ENCODE peak calls at places on chromosomes 13 and 19, in five cellular contexts. Q is A549, Z is AG04450, M is lower lobe of right lung, E is PC-9. C is an unnamed sample.

GRCh38 chr13:109844396-109844795 is 58.0 kb upstream of the IRS2 start:
- DNase-seq in Q (no peak), Z (peak), M (no peak), E (no peak), C (no peak)

GRCh38 chr19:19057720-19058119 is 6.1 kb upstream of the SLC25A42 start:
- DNase-seq in Q (no peak), Z (no peak), M (no peak), E (no peak), C (no peak)

GRCh38 chr13:98810746-98811145 is 58.3 kb upstream of the SLC15A1 start:
- DNase-seq in Q (no peak), Z (no peak), M (no peak), E (no peak), C (no peak)

GRCh38 chr19:43148233-43148632 is 38.1 kb downstream of the PSG5 start:
- DNase-seq in Q (no peak), Z (peak), M (no peak), E (peak), C (peak)

GRCh38 chr19:13538854-13539253 is 32.6 kb upstream of the CACNA1A start:
- DNase-seq in Q (no peak), Z (no peak), M (no peak), E (no peak), C (no peak)

GRCh38 chr13:91468301-91468700 is 69.9 kb downstream of the GPC5 start:
- DNase-seq in Q (no peak), Z (no peak), M (no peak), E (no peak), C (peak)

GRCh38 chr13:112213467-112214245 is 146.7 kb downstream of the SOX1 start:
- DNase-seq in Q (no peak), Z (no peak), M (peak), E (peak), C (no peak)

GRCh38 chr19:17348700-17349099 is 11.3 kb downstream of the GTPBP3 start:
- DNase-seq in Q (peak), Z (no peak), M (no peak), E (peak), C (no peak)

GRCh38 chr19:55451163-55451521 is 8.0 kb upstream of the SHISA7 start:
- DNase-seq in Q (no peak), Z (no peak), M (no peak), E (no peak), C (no peak)

GRCh38 chr19:14674764-14675163 is at the start of gene ADGRE3:
- DNase-seq in Q (no peak), Z (no peak), M (no peak), E (peak), C (no peak)

GRCh38 chr19:40374084-40374483 is 15.9 kb downstream of the HIPK4 start:
- DNase-seq in Q (no peak), Z (no peak), M (no peak), E (no peak), C (no peak)

GRCh38 chr13:110412132-110412912 is 105.2 kb downstream of the COL4A2 start:
- DNase-seq in Q (peak), Z (peak), M (peak), E (peak), C (peak)

GRCh38 chr19:42394751-42395150 is 4.7 kb upstream of the CNFN start:
- DNase-seq in Q (no peak), Z (no peak), M (no peak), E (no peak), C (no peak)

GRCh38 chr13:80649274-80649673 is 308.3 kb upstream of the SPRY2 start:
- DNase-seq in Q (no peak), Z (no peak), M (no peak), E (no peak), C (no peak)

GRCh38 chr13:31204592-31204991 is 4.8 kb downstream of the B3GLCT start:
- DNase-seq in Q (peak), Z (no peak), M (no peak), E (peak), C (peak)

GRCh38 chr13:43487459-43487858 is 299.3 kb downstream of the ENOX1 start:
- DNase-seq in Q (no peak), Z (no peak), M (no peak), E (no peak), C (no peak)

GRCh38 chr13:110916671-110917142 is 1.8 kb upstream of the ANKRD10 start:
- DNase-seq in Q (no peak), Z (no peak), M (no peak), E (no peak), C (peak)

GRCh38 chr13:76656496-76656895 is 229.7 kb downstream of the KCTD12 start:
- DNase-seq in Q (no peak), Z (no peak), M (no peak), E (no peak), C (no peak)

GRCh38 chr13:110326263-110326904 is 19.3 kb downstream of the COL4A2 start:
- DNase-seq in Q (no peak), Z (no peak), M (no peak), E (no peak), C (no peak)

GRCh38 chr13:29936051-29936813 is 85.8 kb upstream of the UBL3 start:
- DNase-seq in Q (no peak), Z (no peak), M (peak), E (peak), C (no peak)

GRCh38 chr13:47680752-47681151 is 320.3 kb downstream of the SUCLA2 start:
- DNase-seq in Q (no peak), Z (no peak), M (no peak), E (no peak), C (no peak)

GRCh38 chr19:58150328-58150921 is at the start of gene ZNF329:
- DNase-seq in Q (peak), Z (peak), M (peak), E (peak), C (peak)

GRCh38 chr13:42865703-42866102 is 84.3 kb downstream of the FAM216B start:
- DNase-seq in Q (no peak), Z (no peak), M (no peak), E (no peak), C (no peak)

GRCh38 chr19:38684862-38685665 is 37.6 kb downstream of the ACTN4 start:
- DNase-seq in Q (no peak), Z (no peak), M (no peak), E (no peak), C (no peak)

GRCh38 chr13:40764587-40765403 is 6.2 kb downstream of the MRPS31 start:
- DNase-seq in Q (no peak), Z (no peak), M (no peak), E (no peak), C (no peak)

GRCh38 chr13:86831084-86831483 is 840.1 kb upstream of the SLITRK5 start:
- DNase-seq in Q (no peak), Z (no peak), M (no peak), E (no peak), C (no peak)

GRCh38 chr19:5090780-5091575 is 122.1 kb downstream of the KDM4B start:
- DNase-seq in Q (no peak), Z (no peak), M (no peak), E (no peak), C (no peak)

GRCh38 chr13:23469901-23470525 is 36.5 kb upstream of the SACS start:
- DNase-seq in Q (no peak), Z (no peak), M (no peak), E (no peak), C (no peak)

GRCh38 chr13:29428310-29428991 is 167.0 kb downstream of the SLC7A1 start:
- DNase-seq in Q (no peak), Z (no peak), M (no peak), E (no peak), C (no peak)

GRCh38 chr13:97429681-97430081 is 4.3 kb upstream of the RAP2A start:
- DNase-seq in Q (no peak), Z (no peak), M (no peak), E (no peak), C (no peak)

GRCh38 chr13:96678801-96679200 is 315.5 kb downstream of the OXGR1 start:
- DNase-seq in Q (no peak), Z (no peak), M (no peak), E (no peak), C (no peak)

GRCh38 chr13:21528616-21529015 is 69.5 kb upstream of the ZDHHC20 start:
- DNase-seq in Q (no peak), Z (no peak), M (no peak), E (no peak), C (no peak)

GRCh38 chr13:106276876-106277275 is 258.6 kb downstream of the EFNB2 start:
- DNase-seq in Q (no peak), Z (no peak), M (no peak), E (peak), C (peak)

GRCh38 chr13:40794414-40795368 is 5.3 kb downstream of the SLC25A15 start:
- DNase-seq in Q (no peak), Z (no peak), M (no peak), E (no peak), C (no peak)

GRCh38 chr19:4636151-4636717 is 3.1 kb upstream of the TNFAIP8L1 start:
- DNase-seq in Q (peak), Z (no peak), M (peak), E (no peak), C (no peak)

GRCh38 chr13:99002191-99002710 is 24.4 kb upstream of the DOCK9 start:
- DNase-seq in Q (no peak), Z (no peak), M (no peak), E (no peak), C (no peak)

GRCh38 chr19:49570138-49570856 is 10.1 kb downstream of the NOSIP start:
- DNase-seq in Q (peak), Z (peak), M (no peak), E (peak), C (peak)

GRCh38 chr19:57559008-57559403 is 657 bp downstream of the ZNF550 start:
- DNase-seq in Q (peak), Z (no peak), M (peak), E (peak), C (no peak)

GRCh38 chr13:70613295-70613694 is 505.0 kb upstream of the KLHL1 start:
- DNase-seq in Q (no peak), Z (no peak), M (no peak), E (no peak), C (no peak)

GRCh38 chr19:1906985-1907562 is 1.9 kb downstream of the ADAT3 start:
- DNase-seq in Q (no peak), Z (no peak), M (no peak), E (no peak), C (no peak)

GRCh38 chr19:1905863-1906375 is 720 bp downstream of the ADAT3 start:
- DNase-seq in Q (no peak), Z (no peak), M (no peak), E (no peak), C (no peak)

GRCh38 chr19:1908364-1908678 is 3.1 kb downstream of the ADAT3 start:
- DNase-seq in Q (no peak), Z (no peak), M (peak), E (no peak), C (no peak)

GRCh38 chr19:1910169-1910568 is 5.0 kb downstream of the ADAT3 start:
- DNase-seq in Q (no peak), Z (no peak), M (peak), E (no peak), C (no peak)

DNA sequence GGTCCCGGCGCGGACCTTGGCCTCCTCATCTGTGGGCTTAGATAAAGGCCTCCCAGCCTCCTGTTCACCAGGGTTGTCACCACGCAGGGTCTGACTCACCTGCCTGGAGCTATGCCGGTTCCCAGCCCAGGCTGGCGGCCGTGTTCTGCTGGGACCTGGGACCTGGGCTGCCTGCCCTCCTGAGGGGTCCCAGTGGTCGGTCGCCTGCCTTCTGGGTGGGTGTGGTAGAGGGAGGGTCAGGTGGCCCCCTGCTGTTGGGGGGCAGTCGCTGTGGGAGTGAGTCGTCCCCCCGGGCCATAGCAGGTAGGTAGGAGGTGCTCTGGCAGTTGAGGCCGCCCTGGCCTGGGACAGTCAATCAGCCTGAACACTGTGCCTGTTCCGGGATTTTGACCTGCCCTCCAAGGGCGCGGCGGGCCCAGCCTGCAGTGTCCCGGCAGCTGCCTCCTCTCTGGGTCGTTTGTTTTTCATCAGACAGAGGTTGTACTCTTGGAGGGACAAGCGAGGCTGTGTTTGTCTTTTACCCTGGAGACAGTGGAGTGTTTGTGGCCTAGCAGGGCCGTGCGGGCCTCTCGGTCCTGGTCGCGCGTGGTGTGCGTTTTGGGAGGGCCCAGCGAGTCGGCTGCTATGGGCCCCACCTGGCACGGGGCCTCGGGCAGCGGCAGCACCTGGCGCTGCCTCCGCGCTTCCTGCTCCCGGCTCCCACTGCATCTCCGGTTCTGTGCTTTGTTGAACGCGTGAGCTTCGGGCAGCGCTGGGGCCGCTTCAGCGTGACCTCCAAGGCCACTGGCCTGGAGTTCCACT is 2.6 kb downstream of the ADAT3 start:
- DNase-seq in Q (no peak), Z (no peak), M (no peak), E (peak), C (no peak)
- H3K27ac ChIP-seq in Q (no peak), Z (no peak), M (peak), E (no peak), C (no peak)

GRCh38 chr13:102658678-102659077 is 36.2 kb downstream of the METTL21C start:
- DNase-seq in Q (no peak), Z (no peak), M (peak), E (no peak), C (no peak)

GRCh38 chr13:102654786-102655185 is 40.1 kb downstream of the METTL21C start:
- DNase-seq in Q (no peak), Z (no peak), M (no peak), E (no peak), C (no peak)

GRCh38 chr13:102651892-102652291 is 43.0 kb downstream of the METTL21C start:
- DNase-seq in Q (no peak), Z (no peak), M (no peak), E (no peak), C (peak)

GRCh38 chr13:102659168-102659713 is 35.6 kb downstream of the METTL21C start:
- DNase-seq in Q (no peak), Z (no peak), M (no peak), E (no peak), C (no peak)

GRCh38 chr13:102657630-102658029 is 37.2 kb downstream of the METTL21C start:
- DNase-seq in Q (peak), Z (no peak), M (no peak), E (no peak), C (no peak)
- TF ChIP-seq CTCF in Q (no peak), Z (peak), M (peak), E (peak), C (peak)

GRCh38 chr19:46031781-46032596 is 8.8 kb downstream of the IGFL4 start:
- DNase-seq in Q (no peak), Z (no peak), M (no peak), E (no peak), C (no peak)
- H3K27ac ChIP-seq in Q (peak), Z (no peak), M (no peak), E (no peak), C (no peak)

GRCh38 chr19:47507924-47508553 is 6.8 kb downstream of the NAPA start:
- DNase-seq in Q (no peak), Z (no peak), M (no peak), E (no peak), C (no peak)
- TF ChIP-seq CTCF in Q (no peak), Z (no peak), M (no peak), E (no peak), C (no peak)

GRCh38 chr19:11041966-11042627 is 47.2 kb upstream of the LDLR start:
- DNase-seq in Q (no peak), Z (no peak), M (peak), E (peak), C (no peak)
- H3K27ac ChIP-seq in Q (no peak), Z (no peak), M (peak), E (no peak), C (no peak)

DNA sequence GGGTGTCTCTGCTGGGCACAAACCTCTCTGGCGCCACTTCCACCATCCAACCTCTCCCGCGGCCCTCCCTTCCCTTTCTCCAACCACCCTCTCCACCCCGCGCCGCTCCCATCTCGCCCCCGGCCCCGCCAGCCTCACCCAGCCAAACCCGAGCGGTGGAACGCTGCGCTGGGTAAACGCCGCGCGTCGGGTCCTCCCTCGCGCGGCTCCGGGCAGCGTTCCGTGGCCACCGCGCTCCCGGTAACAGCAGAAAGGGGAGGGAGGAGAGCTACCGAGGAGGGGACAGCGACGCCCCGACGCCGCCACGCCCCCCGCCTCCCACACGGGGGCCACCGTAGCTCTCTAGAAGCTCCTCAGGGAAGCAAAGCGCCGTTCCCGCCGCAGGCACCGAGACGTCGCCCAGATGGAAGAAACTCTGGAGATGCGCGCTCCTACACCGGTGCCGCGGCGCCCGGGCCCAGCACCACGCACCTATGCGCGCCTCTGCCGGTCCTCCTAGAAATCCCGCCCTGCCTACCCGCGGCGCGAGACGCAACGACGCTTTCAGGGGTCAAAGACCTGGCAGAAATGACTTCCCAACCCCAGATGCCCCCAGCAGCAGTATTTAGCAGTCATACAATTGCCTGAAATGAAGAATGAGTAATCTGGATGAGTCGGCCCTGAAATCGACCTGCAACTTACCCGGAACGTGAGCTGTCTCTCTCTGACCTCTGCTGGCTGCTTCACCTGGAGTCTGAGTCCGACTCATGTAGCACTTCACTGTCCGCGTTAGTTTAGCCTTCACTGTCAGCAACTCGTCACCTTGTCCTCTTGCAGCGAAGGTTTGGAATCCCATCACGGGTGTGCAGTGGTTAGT is at the start of gene RUBCNL:
- DNase-seq in Q (no peak), Z (no peak), M (peak), E (no peak), C (peak)
- TF ChIP-seq CTCF in Q (no peak), Z (no peak), M (no peak), E (no peak), C (peak)